ENCODE peak calls at places on chromosomes 2 and 18, in five cellular contexts. One of them, this sample, is unnamed.

GRCh38 chr2:7023542-7023941 is 106.3 kb downstream of the RNF144A start:
- DNase-seq in WTC11: no peak
- DNase-seq in IMR-90: no peak
- DNase-seq in activated CD8-positive, alpha-beta memory T cell treated with anti-CD3 and anti-CD28 coated beads for 4 hours: no peak
- DNase-seq in neural crest cell: no peak
- DNase-seq in this sample: no peak

GRCh38 chr18:77116201-77117080 is 16.1 kb downstream of the MBP start:
- DNase-seq in IMR-90: no peak
- DNase-seq in activated CD8-positive, alpha-beta memory T cell treated with anti-CD3 and anti-CD28 coated beads for 4 hours: no peak
- DNase-seq in neural crest cell: no peak
- DNase-seq in WTC11: no peak
- DNase-seq in this sample: no peak

GRCh38 chr2:105803773-105804172 is 59.1 kb downstream of the NCK2 start:
- DNase-seq in activated CD8-positive, alpha-beta memory T cell treated with anti-CD3 and anti-CD28 coated beads for 4 hours: no peak
- DNase-seq in neural crest cell: no peak
- DNase-seq in IMR-90: no peak
- DNase-seq in WTC11: no peak
- DNase-seq in this sample: no peak

GRCh38 chr18:44466997-44467396 is 213.7 kb upstream of the SETBP1 start:
- DNase-seq in WTC11: no peak
- DNase-seq in IMR-90: no peak
- DNase-seq in activated CD8-positive, alpha-beta memory T cell treated with anti-CD3 and anti-CD28 coated beads for 4 hours: no peak
- DNase-seq in neural crest cell: no peak
- DNase-seq in this sample: no peak

GRCh38 chr18:55001625-55002024 is 42.4 kb upstream of the CCDC68 start:
- DNase-seq in neural crest cell: no peak
- DNase-seq in WTC11: no peak
- DNase-seq in IMR-90: no peak
- DNase-seq in activated CD8-positive, alpha-beta memory T cell treated with anti-CD3 and anti-CD28 coated beads for 4 hours: no peak
- DNase-seq in this sample: peak

GRCh38 chr2:14492920-14493503 is 139.5 kb upstream of the LRATD1 start:
- DNase-seq in activated CD8-positive, alpha-beta memory T cell treated with anti-CD3 and anti-CD28 coated beads for 4 hours: no peak
- DNase-seq in neural crest cell: no peak
- DNase-seq in WTC11: no peak
- DNase-seq in IMR-90: peak
- DNase-seq in this sample: no peak

GRCh38 chr2:202376460-202377307 is 557 bp downstream of the BMPR2 start:
- DNase-seq in activated CD8-positive, alpha-beta memory T cell treated with anti-CD3 and anti-CD28 coated beads for 4 hours: peak
- DNase-seq in WTC11: peak
- DNase-seq in neural crest cell: peak
- DNase-seq in IMR-90: peak
- DNase-seq in this sample: peak

GRCh38 chr2:11822746-11823411 is 76.4 kb downstream of the LPIN1 start:
- DNase-seq in WTC11: no peak
- DNase-seq in activated CD8-positive, alpha-beta memory T cell treated with anti-CD3 and anti-CD28 coated beads for 4 hours: no peak
- DNase-seq in IMR-90: peak
- DNase-seq in neural crest cell: no peak
- DNase-seq in this sample: no peak

GRCh38 chr2:155223781-155224406 is 525.4 kb downstream of the KCNJ3 start:
- DNase-seq in IMR-90: no peak
- DNase-seq in neural crest cell: no peak
- DNase-seq in activated CD8-positive, alpha-beta memory T cell treated with anti-CD3 and anti-CD28 coated beads for 4 hours: no peak
- DNase-seq in WTC11: no peak
- DNase-seq in this sample: no peak

GRCh38 chr2:241733391-241734207 is 831 bp upstream of the D2HGDH start:
- DNase-seq in WTC11: no peak
- DNase-seq in IMR-90: no peak
- DNase-seq in neural crest cell: no peak
- DNase-seq in activated CD8-positive, alpha-beta memory T cell treated with anti-CD3 and anti-CD28 coated beads for 4 hours: no peak
- DNase-seq in this sample: no peak

GRCh38 chr18:26438980-26439379 is 109.4 kb downstream of the KCTD1 start:
- DNase-seq in WTC11: no peak
- DNase-seq in activated CD8-positive, alpha-beta memory T cell treated with anti-CD3 and anti-CD28 coated beads for 4 hours: no peak
- DNase-seq in neural crest cell: no peak
- DNase-seq in IMR-90: no peak
- DNase-seq in this sample: no peak

GRCh38 chr2:47315490-47315889 is 87.5 kb upstream of the MSH2 start:
- DNase-seq in WTC11: no peak
- DNase-seq in activated CD8-positive, alpha-beta memory T cell treated with anti-CD3 and anti-CD28 coated beads for 4 hours: no peak
- DNase-seq in neural crest cell: no peak
- DNase-seq in IMR-90: no peak
- DNase-seq in this sample: no peak

GRCh38 chr2:128309341-128310093 is 9.2 kb downstream of the HS6ST1 start:
- DNase-seq in activated CD8-positive, alpha-beta memory T cell treated with anti-CD3 and anti-CD28 coated beads for 4 hours: no peak
- DNase-seq in WTC11: no peak
- DNase-seq in neural crest cell: no peak
- DNase-seq in IMR-90: peak
- DNase-seq in this sample: peak

GRCh38 chr2:113133696-113134558 is 6.5 kb downstream of the IL1RN start:
- DNase-seq in activated CD8-positive, alpha-beta memory T cell treated with anti-CD3 and anti-CD28 coated beads for 4 hours: no peak
- DNase-seq in WTC11: no peak
- DNase-seq in neural crest cell: no peak
- DNase-seq in IMR-90: no peak
- DNase-seq in this sample: no peak

GRCh38 chr2:232058063-232058877 is 96.8 kb downstream of the DIS3L2 start:
- DNase-seq in WTC11: no peak
- DNase-seq in activated CD8-positive, alpha-beta memory T cell treated with anti-CD3 and anti-CD28 coated beads for 4 hours: no peak
- DNase-seq in IMR-90: no peak
- DNase-seq in neural crest cell: no peak
- DNase-seq in this sample: no peak

GRCh38 chr2:194343167-194343566 is 1313.9 kb upstream of the SLC39A10 start:
- DNase-seq in IMR-90: no peak
- DNase-seq in WTC11: no peak
- DNase-seq in activated CD8-positive, alpha-beta memory T cell treated with anti-CD3 and anti-CD28 coated beads for 4 hours: no peak
- DNase-seq in neural crest cell: no peak
- DNase-seq in this sample: no peak

GRCh38 chr2:43268066-43268971 is 41.9 kb upstream of the ZFP36L2 start:
- DNase-seq in IMR-90: no peak
- DNase-seq in activated CD8-positive, alpha-beta memory T cell treated with anti-CD3 and anti-CD28 coated beads for 4 hours: no peak
- DNase-seq in WTC11: no peak
- DNase-seq in neural crest cell: no peak
- DNase-seq in this sample: no peak

GRCh38 chr2:43051316-43051715 is 175.1 kb downstream of the ZFP36L2 start:
- DNase-seq in WTC11: no peak
- DNase-seq in activated CD8-positive, alpha-beta memory T cell treated with anti-CD3 and anti-CD28 coated beads for 4 hours: no peak
- DNase-seq in neural crest cell: no peak
- DNase-seq in IMR-90: peak
- DNase-seq in this sample: no peak

GRCh38 chr2:159201321-159202063 is 85.0 kb downstream of the WDSUB1 start:
- DNase-seq in activated CD8-positive, alpha-beta memory T cell treated with anti-CD3 and anti-CD28 coated beads for 4 hours: no peak
- DNase-seq in IMR-90: peak
- DNase-seq in WTC11: no peak
- DNase-seq in neural crest cell: no peak
- DNase-seq in this sample: no peak

GRCh38 chr2:218427741-218428140 is 8.8 kb downstream of the VIL1 start:
- DNase-seq in activated CD8-positive, alpha-beta memory T cell treated with anti-CD3 and anti-CD28 coated beads for 4 hours: no peak
- DNase-seq in WTC11: peak
- DNase-seq in IMR-90: no peak
- DNase-seq in neural crest cell: no peak
- DNase-seq in this sample: no peak

GRCh38 chr2:105391058-105391627 is 7.7 kb downstream of the FHL2 start:
- DNase-seq in WTC11: no peak
- DNase-seq in IMR-90: peak
- DNase-seq in neural crest cell: no peak
- DNase-seq in activated CD8-positive, alpha-beta memory T cell treated with anti-CD3 and anti-CD28 coated beads for 4 hours: no peak
- DNase-seq in this sample: peak

GRCh38 chr2:204479557-204479956 is 65.7 kb upstream of the PARD3B start:
- DNase-seq in activated CD8-positive, alpha-beta memory T cell treated with anti-CD3 and anti-CD28 coated beads for 4 hours: no peak
- DNase-seq in WTC11: no peak
- DNase-seq in neural crest cell: no peak
- DNase-seq in IMR-90: peak
- DNase-seq in this sample: no peak

GRCh38 chr18:3649559-3650426 is 199.8 kb downstream of the TGIF1 start:
- DNase-seq in activated CD8-positive, alpha-beta memory T cell treated with anti-CD3 and anti-CD28 coated beads for 4 hours: no peak
- DNase-seq in IMR-90: peak
- DNase-seq in neural crest cell: no peak
- DNase-seq in WTC11: no peak
- DNase-seq in this sample: peak

GRCh38 chr2:203783496-203784203 is 77.2 kb downstream of the CD28 start:
- DNase-seq in WTC11: no peak
- DNase-seq in activated CD8-positive, alpha-beta memory T cell treated with anti-CD3 and anti-CD28 coated beads for 4 hours: no peak
- DNase-seq in IMR-90: peak
- DNase-seq in neural crest cell: no peak
- DNase-seq in this sample: peak

GRCh38 chr2:205701509-205701908 is 19.2 kb downstream of the NRP2 start:
- DNase-seq in activated CD8-positive, alpha-beta memory T cell treated with anti-CD3 and anti-CD28 coated beads for 4 hours: no peak
- DNase-seq in WTC11: no peak
- DNase-seq in neural crest cell: no peak
- DNase-seq in IMR-90: peak
- DNase-seq in this sample: no peak

GRCh38 chr18:33729556-33729955 is 151.5 kb downstream of the ASXL3 start:
- DNase-seq in WTC11: no peak
- DNase-seq in IMR-90: no peak
- DNase-seq in activated CD8-positive, alpha-beta memory T cell treated with anti-CD3 and anti-CD28 coated beads for 4 hours: no peak
- DNase-seq in neural crest cell: no peak
- DNase-seq in this sample: no peak

GRCh38 chr2:9673914-9674481 is 43.2 kb upstream of the YWHAQ start:
- DNase-seq in activated CD8-positive, alpha-beta memory T cell treated with anti-CD3 and anti-CD28 coated beads for 4 hours: no peak
- DNase-seq in WTC11: no peak
- DNase-seq in IMR-90: peak
- DNase-seq in neural crest cell: no peak
- DNase-seq in this sample: no peak

GRCh38 chr18:35376393-35376741 is 770 bp downstream of the ZNF396 start:
- DNase-seq in neural crest cell: peak
- DNase-seq in IMR-90: no peak
- DNase-seq in activated CD8-positive, alpha-beta memory T cell treated with anti-CD3 and anti-CD28 coated beads for 4 hours: no peak
- DNase-seq in WTC11: peak
- DNase-seq in this sample: peak

GRCh38 chr2:186544255-186544675 is 45.6 kb upstream of the ITGAV start:
- DNase-seq in neural crest cell: no peak
- DNase-seq in WTC11: no peak
- DNase-seq in activated CD8-positive, alpha-beta memory T cell treated with anti-CD3 and anti-CD28 coated beads for 4 hours: no peak
- DNase-seq in IMR-90: peak
- DNase-seq in this sample: no peak

This sample was measured in Caco-2.